ENCODE peak calls at places on chromosomes 13 and 19, in eight cellular contexts. A is substantia nigra; N is fibroblast of pulmonary artery; R is astrocyte of the spinal cord; E is GM13976; C is cardiac muscle cell; H is NCI-H2081; S is stimulated activated CD8-positive, alpha-beta memory T cell treated with anti-CD3 and anti-CD28 coated beads, Interleukin-7, amount 100 ng/mL, for 1 hour. Q is an unnamed sample.

GRCh38 chr19:2049741-2050348 is 1.2 kb downstream of the MKNK2 start:
- DNase-seq in A (peak), N (peak), R (peak), E (peak), C (peak), H (peak), S (peak), Q (no peak)

GRCh38 chr13:41859555-41859954 is 101.4 kb downstream of the VWA8 start:
- DNase-seq in A (no peak), N (no peak), R (no peak), E (no peak), C (no peak), H (no peak), S (no peak), Q (no peak)

GRCh38 chr19:34502582-34503545 is 21.3 kb downstream of the WTIP start:
- DNase-seq in A (no peak), N (no peak), R (no peak), E (no peak), C (no peak), H (no peak), S (no peak), Q (no peak)

GRCh38 chr13:52780092-52780491 is 40.5 kb upstream of the CNMD start:
- DNase-seq in A (no peak), N (no peak), R (no peak), E (no peak), C (no peak), H (no peak), S (no peak), Q (no peak)

GRCh38 chr13:99339736-99340392 is 32.7 kb upstream of the GPR183 start:
- DNase-seq in A (no peak), N (peak), R (peak), E (no peak), C (no peak), H (no peak), S (no peak), Q (no peak)

GRCh38 chr19:47794526-47794925 is 9.8 kb downstream of the TPRX1 start:
- DNase-seq in A (no peak), N (no peak), R (no peak), E (no peak), C (no peak), H (no peak), S (no peak), Q (no peak)

GRCh38 chr13:31012285-31013024 is 80.0 kb downstream of the TEX26 start:
- DNase-seq in A (no peak), N (peak), R (peak), E (no peak), C (peak), H (no peak), S (no peak), Q (no peak)

GRCh38 chr19:49533551-49534488 is 6.0 kb downstream of the RCN3 start:
- DNase-seq in A (peak), N (peak), R (peak), E (peak), C (peak), H (peak), S (peak), Q (peak)

GRCh38 chr13:23950736-23951510 is 53.6 kb upstream of the C1QTNF9B start:
- DNase-seq in A (no peak), N (no peak), R (no peak), E (no peak), C (no peak), H (no peak), S (no peak), Q (no peak)

GRCh38 chr19:54470991-54471782 is 1.9 kb downstream of the CDC42EP5 start:
- DNase-seq in A (peak), N (no peak), R (no peak), E (peak), C (no peak), H (no peak), S (no peak), Q (no peak)

GRCh38 chr13:58341318-58341717 is 709.8 kb downstream of the PCDH17 start:
- DNase-seq in A (no peak), N (no peak), R (no peak), E (no peak), C (no peak), H (no peak), S (no peak), Q (no peak)

GRCh38 chr19:47111081-47111589 is 2.4 kb downstream of the ZC3H4 start:
- DNase-seq in A (peak), N (no peak), R (no peak), E (peak), C (no peak), H (peak), S (peak), Q (no peak)

GRCh38 chr13:45219938-45220375 is 19.1 kb upstream of the KCTD4 start:
- DNase-seq in A (no peak), N (peak), R (peak), E (no peak), C (no peak), H (peak), S (no peak), Q (peak)

GRCh38 chr19:24065865-24066604 is 21.0 kb upstream of the ZNF254 start:
- DNase-seq in A (no peak), N (no peak), R (no peak), E (no peak), C (no peak), H (no peak), S (no peak), Q (no peak)

GRCh38 chr19:47230122-47230920 is 678 bp downstream of the BBC3 start:
- DNase-seq in A (peak), N (peak), R (peak), E (peak), C (peak), H (no peak), S (peak), Q (peak)

GRCh38 chr19:7856679-7857663 is 17.2 kb downstream of the PRR36 start:
- DNase-seq in A (no peak), N (no peak), R (no peak), E (no peak), C (no peak), H (no peak), S (no peak), Q (no peak)

GRCh38 chr13:106230450-106230849 is 305.0 kb downstream of the EFNB2 start:
- DNase-seq in A (no peak), N (peak), R (peak), E (no peak), C (no peak), H (no peak), S (no peak), Q (no peak)

GRCh38 chr19:3586124-3586626 is 897 bp downstream of the GIPC3 start:
- DNase-seq in A (no peak), N (no peak), R (no peak), E (peak), C (peak), H (no peak), S (no peak), Q (peak)

GRCh38 chr19:38698225-38699026 is 45.8 kb downstream of the CAPN12 start:
- DNase-seq in A (no peak), N (no peak), R (no peak), E (no peak), C (no peak), H (no peak), S (no peak), Q (no peak)

GRCh38 chr13:31797154-31797775 is 57.9 kb downstream of the RXFP2 start:
- DNase-seq in A (no peak), N (peak), R (peak), E (no peak), C (peak), H (peak), S (no peak), Q (peak)

GRCh38 chr19:7391218-7391670 is 42.5 kb downstream of the ARHGEF18 start:
- DNase-seq in A (no peak), N (peak), R (peak), E (no peak), C (no peak), H (no peak), S (no peak), Q (no peak)

GRCh38 chr13:89930861-89931260 is 1416.6 kb upstream of the MIR17HG start:
- DNase-seq in A (no peak), N (no peak), R (no peak), E (no peak), C (no peak), H (no peak), S (no peak), Q (no peak)

GRCh38 chr13:45472171-45472705 is 7.5 kb downstream of the COG3 start:
- DNase-seq in A (no peak), N (no peak), R (peak), E (no peak), C (no peak), H (no peak), S (no peak), Q (no peak)

GRCh38 chr13:59863621-59864020 is 300.1 kb downstream of the DIAPH3 start:
- DNase-seq in A (no peak), N (no peak), R (no peak), E (no peak), C (no peak), H (no peak), S (no peak), Q (no peak)

GRCh38 chr19:13984875-13985741 is 21.0 kb downstream of the RFX1 start:
- DNase-seq in A (no peak), N (no peak), R (no peak), E (no peak), C (no peak), H (no peak), S (no peak), Q (no peak)

GRCh38 chr19:41939861-41940442 is 11.7 kb upstream of the ERFL start:
- DNase-seq in A (no peak), N (no peak), R (no peak), E (peak), C (peak), H (no peak), S (no peak), Q (no peak)